ENCODE peak calls at places on chromosomes 2 and 18, in six cellular contexts. M, B, T, W, Z and L are unnamed samples.

GRCh38 chr18:46071615-46071893 is 506 bp downstream of the PSTPIP2 start:
- DNase-seq in M (peak), B (no peak), T (no peak), W (no peak), Z (peak), L (no peak)

GRCh38 chr2:15965564-15966019 is 25.2 kb downstream of the MYCN start:
- DNase-seq in M (peak), B (no peak), T (no peak), W (no peak), Z (peak), L (no peak)

GRCh38 chr2:70124983-70125480 is 37.8 kb downstream of the PCBP1 start:
- DNase-seq in M (peak), B (peak), T (peak), W (no peak), Z (peak), L (peak)

GRCh38 chr2:69308338-69308737 is 78.7 kb downstream of the GFPT1 start:
- DNase-seq in M (no peak), B (no peak), T (peak), W (no peak), Z (no peak), L (no peak)

GRCh38 chr2:6928452-6928851 is 11.2 kb downstream of the RNF144A start:
- DNase-seq in M (no peak), B (peak), T (no peak), W (peak), Z (no peak), L (no peak)

GRCh38 chr2:135600915-135601314 is 69.6 kb downstream of the R3HDM1 start:
- DNase-seq in M (no peak), B (no peak), T (no peak), W (no peak), Z (no peak), L (no peak)

GRCh38 chr2:96963316-96963715 is 23.1 kb downstream of the FAM178B start:
- DNase-seq in M (no peak), B (no peak), T (no peak), W (no peak), Z (no peak), L (no peak)

GRCh38 chr2:219287569-219288265 is 8.6 kb downstream of the DNAJB2 start:
- DNase-seq in M (no peak), B (no peak), T (peak), W (no peak), Z (no peak), L (no peak)

GRCh38 chr2:98822301-98823164 is 91.6 kb upstream of the MGAT4A start:
- DNase-seq in M (peak), B (peak), T (peak), W (no peak), Z (peak), L (no peak)

GRCh38 chr18:59695551-59695950 is 1.7 kb downstream of the CCBE1 start:
- DNase-seq in M (no peak), B (no peak), T (no peak), W (no peak), Z (no peak), L (no peak)
- H3K4me3 ChIP-seq in M (no peak), B (peak), T (peak), W (no peak), Z (peak), L (no peak)

GRCh38 chr2:200482194-200482593 is 27.7 kb downstream of the KCTD18 start:
- DNase-seq in M (no peak), B (no peak), T (no peak), W (no peak), Z (no peak), L (no peak)

GRCh38 chr2:200476836-200477235 is 33.0 kb downstream of the KCTD18 start:
- DNase-seq in M (no peak), B (no peak), T (no peak), W (no peak), Z (no peak), L (no peak)

GRCh38 chr2:200475795-200476194 is 34.1 kb downstream of the KCTD18 start:
- DNase-seq in M (no peak), B (no peak), T (no peak), W (no peak), Z (no peak), L (no peak)

GRCh38 chr2:200479617-200480292 is 30.1 kb downstream of the KCTD18 start:
- DNase-seq in M (no peak), B (no peak), T (no peak), W (no peak), Z (no peak), L (no peak)

DNA sequence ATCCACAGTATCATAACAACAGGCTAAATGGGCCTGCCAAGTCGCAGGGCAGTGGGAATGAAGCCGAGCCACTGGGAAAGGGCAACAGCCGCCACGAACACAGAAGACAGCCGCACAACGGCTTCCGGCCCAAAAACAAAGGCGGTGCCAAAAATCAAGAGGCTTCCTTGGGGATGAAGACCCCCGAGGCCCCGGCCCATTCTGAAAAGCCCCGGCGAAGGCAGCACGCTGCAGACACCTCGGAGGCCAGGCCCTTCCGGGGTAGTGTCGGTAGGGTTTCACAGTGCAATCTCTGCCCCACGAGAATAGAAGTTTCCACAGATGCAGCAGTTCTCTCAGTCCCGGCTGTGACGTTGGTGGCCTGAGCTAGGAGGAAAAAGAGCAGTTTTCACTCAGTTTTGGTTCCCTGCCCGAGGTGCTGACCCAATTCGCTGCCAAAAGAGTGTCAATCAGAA is 32.2 kb downstream of the KCTD18 start:
- DNase-seq in M (no peak), B (no peak), T (peak), W (no peak), Z (no peak), L (no peak)
- H3K4me3 ChIP-seq in M (no peak), B (no peak), T (no peak), W (no peak), Z (no peak), L (no peak)

GRCh38 chr2:19785432-19785831 is 116.4 kb downstream of the TTC32 start:
- DNase-seq in M (no peak), B (no peak), T (no peak), W (no peak), Z (no peak), L (no peak)

GRCh38 chr2:19784456-19784855 is 117.3 kb downstream of the TTC32 start:
- DNase-seq in M (no peak), B (no peak), T (no peak), W (no peak), Z (no peak), L (no peak)

GRCh38 chr2:19785867-19786266 is 115.9 kb downstream of the TTC32 start:
- DNase-seq in M (no peak), B (no peak), T (no peak), W (no peak), Z (no peak), L (no peak)

GRCh38 chr2:19786408-19787058 is 115.2 kb downstream of the TTC32 start:
- DNase-seq in M (peak), B (no peak), T (no peak), W (no peak), Z (no peak), L (no peak)

DNA sequence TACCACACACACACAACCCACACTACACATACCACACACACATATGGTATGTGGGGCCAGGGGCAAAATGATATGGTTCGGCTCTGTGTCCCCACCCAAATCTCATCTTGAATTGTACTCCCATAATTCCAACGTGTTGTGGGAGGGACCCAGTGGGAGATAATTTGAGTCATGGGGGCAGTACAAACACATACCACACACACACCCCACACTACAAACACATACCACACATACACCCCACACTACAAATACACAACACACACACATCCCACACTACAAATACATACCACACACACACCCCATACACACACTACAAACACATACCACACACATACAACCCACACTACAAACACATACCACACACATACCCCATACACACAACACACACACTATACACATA is 117.8 kb downstream of the TTC32 start:
- DNase-seq in M (no peak), B (no peak), T (no peak), W (no peak), Z (no peak), L (no peak)
- H3K4me3 ChIP-seq in M (no peak), B (no peak), T (no peak), W (no peak), Z (no peak), L (no peak)

DNA sequence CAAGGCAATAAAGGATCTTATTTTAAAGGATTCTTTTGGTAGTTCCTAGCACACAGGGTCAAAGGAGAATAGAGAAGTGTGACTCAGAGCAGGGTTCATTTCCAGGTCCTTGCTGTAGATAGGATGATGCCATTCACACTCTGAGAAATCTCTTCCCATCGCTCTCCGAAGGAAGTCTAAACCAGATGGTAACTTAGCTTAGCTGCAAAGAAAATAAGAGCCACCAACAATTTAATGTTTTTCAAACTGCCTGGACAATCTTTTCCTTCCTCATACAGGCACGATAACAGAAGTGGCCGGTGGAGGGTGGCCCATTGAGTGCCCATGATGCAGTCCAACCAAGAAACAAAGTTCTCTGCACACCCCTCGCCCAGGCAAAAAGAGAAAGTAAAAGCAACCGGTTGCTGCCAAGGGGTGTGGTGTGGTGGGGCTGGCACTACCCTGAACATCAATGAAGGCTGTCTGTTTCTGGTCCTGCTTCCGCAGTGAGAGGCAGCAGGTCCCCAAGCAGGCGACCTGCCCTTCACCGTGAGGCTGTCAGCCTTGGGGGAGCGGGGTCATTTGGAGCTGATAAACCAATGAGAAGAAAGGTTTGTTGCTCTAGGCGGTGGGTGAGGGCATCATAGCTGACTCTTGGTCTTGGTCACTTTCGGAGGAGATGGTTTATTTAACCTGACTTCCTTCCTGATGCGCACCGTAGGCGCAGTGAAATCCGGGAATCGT is 105.6 kb upstream of the CD302 start:
- DNase-seq in M (no peak), B (peak), T (peak), W (no peak), Z (no peak), L (peak)
- H3K4me3 ChIP-seq in M (no peak), B (peak), T (peak), W (peak), Z (peak), L (peak)

GRCh38 chr2:120348134-120349103 is 2.5 kb downstream of the INHBB start:
- DNase-seq in M (no peak), B (peak), T (no peak), W (no peak), Z (no peak), L (no peak)
- H3K4me3 ChIP-seq in M (no peak), B (no peak), T (no peak), W (no peak), Z (no peak), L (no peak)

DNA sequence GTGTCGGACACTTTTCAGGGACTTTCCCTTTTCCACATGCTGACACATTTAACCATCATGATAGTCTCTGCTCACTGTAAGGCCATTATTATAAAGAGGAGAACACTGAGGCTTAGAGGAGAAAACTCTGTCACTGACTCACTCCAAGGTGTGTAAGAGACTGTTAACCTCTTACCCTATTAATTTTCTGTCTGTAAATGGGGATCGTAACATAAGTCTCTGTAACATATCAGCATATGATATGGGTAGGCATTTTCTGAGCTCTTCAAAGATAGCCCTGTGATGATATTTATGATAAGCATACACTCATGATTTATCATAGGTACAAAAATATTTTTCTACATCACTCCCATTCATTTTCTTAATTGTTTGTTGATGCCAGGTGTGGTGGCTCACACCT is 36.4 kb downstream of the TMEM182 start:
- DNase-seq in M (no peak), B (no peak), T (no peak), W (no peak), Z (no peak), L (no peak)
- H3K4me3 ChIP-seq in M (no peak), B (no peak), T (no peak), W (no peak), Z (no peak), L (no peak)

GRCh38 chr2:66024396-66024795 is 410.5 kb upstream of the MEIS1 start:
- DNase-seq in M (peak), B (no peak), T (no peak), W (no peak), Z (peak), L (peak)

GRCh38 chr2:66017763-66018162 is 417.2 kb upstream of the MEIS1 start:
- DNase-seq in M (no peak), B (peak), T (no peak), W (no peak), Z (no peak), L (no peak)

GRCh38 chr2:66021296-66021695 is 413.6 kb upstream of the MEIS1 start:
- DNase-seq in M (no peak), B (no peak), T (no peak), W (no peak), Z (no peak), L (no peak)
- H3K4me3 ChIP-seq in M (peak), B (no peak), T (no peak), W (no peak), Z (no peak), L (no peak)